ENCODE peak calls at places on chromosomes 13 and 19, in six cellular contexts. P, T, C, X, G and V are unnamed samples.

GRCh38 chr13:54078271-54078670 is 1049.7 kb downstream of the OLFM4 start:
- DNase-seq in P (no peak), T (no peak), C (no peak), X (no peak), G (no peak), V (no peak)

GRCh38 chr13:32587014-32587773 is 942 bp downstream of the PDS5B start:
- DNase-seq in P (peak; percentile 70), T (peak; percentile 53), C (peak; percentile 77), X (peak; percentile 78), G (no peak), V (peak; percentile 63)

GRCh38 chr19:56324425-56324824 is 9.8 kb upstream of the ZSCAN5A start:
- DNase-seq in P (no peak), T (no peak), C (no peak), X (no peak), G (no peak), V (no peak)

GRCh38 chr13:64369121-64369520 is 2861.0 kb downstream of the PCDH9 start:
- DNase-seq in P (peak; percentile 6), T (no peak), C (no peak), X (peak; percentile 47), G (no peak), V (no peak)

GRCh38 chr13:89862011-89862690 is 1485.3 kb upstream of the MIR17HG start:
- DNase-seq in P (no peak), T (no peak), C (no peak), X (no peak), G (no peak), V (no peak)

GRCh38 chr19:3366104-3366760 is at the start of gene NFIC:
- DNase-seq in P (peak; percentile 92), T (no peak), C (no peak), X (peak; percentile 92), G (peak; percentile 23), V (no peak)

GRCh38 chr13:94548382-94549240 is 47.3 kb downstream of the TGDS start:
- DNase-seq in P (peak; percentile 51), T (no peak), C (no peak), X (peak; percentile 25), G (no peak), V (peak; percentile 43)

GRCh38 chr19:40588110-40588854 is 11.6 kb downstream of the SHKBP1 start:
- DNase-seq in P (no peak), T (no peak), C (no peak), X (peak; percentile 44), G (no peak), V (no peak)

GRCh38 chr19:46321653-46322052 is 24.8 kb downstream of the HIF3A start:
- DNase-seq in P (no peak), T (no peak), C (no peak), X (no peak), G (no peak), V (no peak)

GRCh38 chr13:45055902-45056648 is 64.2 kb upstream of the GTF2F2 start:
- DNase-seq in P (peak; percentile 67), T (no peak), C (no peak), X (peak; percentile 78), G (no peak), V (no peak)

DNA sequence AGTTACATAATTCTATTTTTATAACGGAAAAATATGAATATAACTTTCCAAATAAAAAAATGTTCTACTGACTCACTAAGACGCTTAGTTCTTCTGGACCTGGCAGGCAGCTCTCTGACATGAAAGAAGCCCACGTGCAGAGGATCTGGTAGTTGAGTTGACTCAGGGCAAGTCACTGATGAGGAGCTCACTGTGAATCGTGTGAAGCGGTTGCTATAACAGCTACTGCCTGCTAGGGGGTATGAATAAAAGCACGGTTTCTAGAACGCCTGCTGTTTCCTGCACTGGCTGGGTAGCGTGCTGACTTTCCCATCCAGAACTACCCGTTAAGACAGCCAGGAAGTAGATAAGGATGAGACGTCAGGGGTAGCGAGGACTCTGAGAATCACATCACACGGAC is 54.7 kb upstream of the WASF3 start:
- DNase-seq in P (peak; percentile 67), T (no peak), C (no peak), X (peak; percentile 64), G (no peak), V (peak; percentile 31)
- TF ChIP-seq CTCF in P (peak; percentile 37), T (peak; percentile 17), C (no peak), X (peak; percentile 11), G (no peak), V (no peak)

GRCh38 chr19:902093-902370 is 8.7 kb downstream of the RNU6-9 start:
- DNase-seq in P (no peak), T (no peak), C (no peak), X (no peak), G (no peak), V (no peak)
- TF ChIP-seq CTCF in P (no peak), T (no peak), C (no peak), X (no peak), G (no peak), V (no peak)

GRCh38 chr19:35299523-35300339 is 7.8 kb downstream of the MAG start:
- DNase-seq in P (no peak), T (no peak), C (peak; percentile 45), X (no peak), G (no peak), V (no peak)
- TF ChIP-seq CTCF in P (no peak), T (no peak), C (no peak), X (no peak), G (no peak), V (no peak)

DNA sequence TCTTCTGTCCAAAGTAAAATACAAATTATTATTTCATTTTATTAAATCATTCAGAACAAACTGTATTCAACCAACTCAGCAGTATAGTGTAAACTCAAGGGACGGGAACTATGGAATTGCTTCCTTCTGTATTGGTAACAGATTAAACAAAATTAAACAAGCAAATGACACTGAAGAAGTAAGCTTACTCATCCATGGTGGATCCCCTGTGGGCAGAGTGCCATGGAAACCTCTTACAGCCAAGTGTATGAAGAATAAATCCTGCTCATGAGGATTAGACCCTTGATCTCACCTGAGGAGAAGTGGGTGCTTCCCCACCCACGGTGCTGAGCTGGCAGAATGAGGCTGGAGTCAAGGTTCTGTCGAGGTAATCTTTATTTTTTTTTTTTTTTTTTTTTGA is 18.0 kb upstream of the RFXAP start:
- DNase-seq in P (no peak), T (no peak), C (no peak), X (no peak), G (no peak), V (no peak)
- TF ChIP-seq CTCF in P (no peak), T (no peak), C (no peak), X (no peak), G (no peak), V (no peak)

GRCh38 chr19:42023121-42023942 is 29.3 kb upstream of the ATP1A3 start:
- DNase-seq in P (peak; percentile 10), T (no peak), C (peak; percentile 35), X (peak; percentile 37), G (no peak), V (peak; percentile 55)
- TF ChIP-seq CTCF in P (peak; percentile 54), T (peak; percentile 43), C (peak; percentile 31), X (peak; percentile 42), G (peak; percentile 40), V (peak; percentile 51)

GRCh38 chr13:20326809-20327208 is 94.7 kb upstream of the GJB6 start:
- DNase-seq in P (no peak), T (no peak), C (no peak), X (no peak), G (no peak), V (no peak)

GRCh38 chr13:20332361-20333096 is 100.4 kb upstream of the GJB6 start:
- DNase-seq in P (peak; percentile 52), T (no peak), C (no peak), X (peak; percentile 32), G (no peak), V (no peak)

GRCh38 chr13:20334309-20334708 is 102.2 kb upstream of the GJB6 start:
- DNase-seq in P (no peak), T (no peak), C (no peak), X (no peak), G (no peak), V (no peak)

GRCh38 chr13:20331949-20332348 is 99.8 kb upstream of the GJB6 start:
- DNase-seq in P (no peak), T (no peak), C (no peak), X (no peak), G (no peak), V (no peak)

DNA sequence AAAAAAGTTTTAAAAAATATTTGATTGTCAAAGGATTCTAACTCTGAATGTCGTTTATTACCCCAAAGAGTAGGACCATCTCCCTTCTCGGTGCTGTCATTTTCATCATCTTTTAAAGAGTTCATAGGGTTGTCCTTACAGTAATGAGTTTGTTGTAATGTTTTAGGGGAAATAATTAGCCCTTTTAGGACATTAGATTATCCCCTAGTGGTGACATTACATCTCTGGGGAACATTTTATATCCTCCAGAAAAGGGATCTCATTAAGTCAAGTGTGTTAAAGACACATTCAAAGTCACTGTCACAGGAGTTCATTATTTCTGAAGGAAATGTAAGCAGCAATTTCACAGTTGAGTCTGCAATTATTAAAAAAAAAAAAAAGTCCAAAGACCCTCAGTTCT is 99.3 kb upstream of the GJB6 start:
- DNase-seq in P (no peak), T (no peak), C (no peak), X (peak; percentile 8), G (no peak), V (no peak)
- TF ChIP-seq CTCF in P (no peak), T (peak; percentile 5), C (no peak), X (no peak), G (no peak), V (no peak)

DNA sequence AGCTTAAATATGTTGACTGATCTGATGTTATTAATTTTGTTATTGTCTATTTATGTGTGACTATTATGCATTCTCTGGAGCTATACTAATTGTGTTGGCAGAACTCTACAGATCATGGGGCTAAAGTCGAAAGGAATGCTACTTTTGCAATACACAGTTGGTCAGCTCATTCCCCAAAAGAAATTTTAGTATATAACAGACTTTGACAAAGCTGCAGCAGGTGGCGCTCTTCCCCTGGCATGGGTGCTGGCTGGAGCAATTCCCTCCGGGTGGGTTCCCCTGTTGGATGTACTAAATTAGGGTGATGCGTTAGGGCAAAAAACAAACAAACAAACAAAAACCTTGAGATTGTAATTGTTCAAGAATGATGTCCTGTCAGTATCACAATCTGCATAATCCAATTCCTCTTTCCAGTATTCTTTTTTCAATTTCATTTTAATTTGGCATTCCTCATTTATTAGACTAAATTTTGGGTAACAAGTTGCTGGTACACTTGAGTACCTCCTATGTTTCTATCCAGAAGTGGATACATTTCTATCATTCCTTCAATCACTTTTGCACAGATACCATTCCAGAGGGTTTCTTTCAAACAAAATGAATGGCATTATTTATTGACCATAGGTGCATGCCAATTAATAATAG is 322.8 kb upstream of the EDNRB start:
- DNase-seq in P (peak; percentile 44), T (peak; percentile 30), C (peak; percentile 69), X (peak; percentile 4), G (no peak), V (peak; percentile 66)
- TF ChIP-seq CTCF in P (peak; percentile 73), T (peak; percentile 86), C (peak; percentile 80), X (peak; percentile 51), G (peak; percentile 46), V (peak; percentile 75)

DNA sequence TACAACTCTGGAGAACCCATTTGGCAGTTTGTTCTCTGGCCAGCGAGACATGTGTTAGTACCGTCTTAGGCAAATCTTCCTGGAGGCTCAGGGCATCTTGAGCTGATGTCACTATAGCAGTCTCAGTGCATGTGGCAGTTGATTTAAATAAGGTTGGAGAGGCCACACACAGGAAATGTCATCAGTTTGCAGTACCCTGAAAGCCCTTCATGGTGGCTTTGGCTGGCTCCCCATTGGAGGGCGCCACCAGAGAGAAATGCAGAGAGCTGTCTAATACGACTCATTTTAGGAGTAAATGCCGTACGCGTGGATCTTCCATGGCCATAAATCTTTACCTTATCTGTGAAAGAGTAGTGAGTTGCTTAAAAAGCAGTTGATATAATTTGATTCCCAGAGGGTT is 163.1 kb downstream of the STK24 start:
- DNase-seq in P (no peak), T (no peak), C (no peak), X (no peak), G (no peak), V (no peak)
- TF ChIP-seq CTCF in P (no peak), T (no peak), C (no peak), X (no peak), G (no peak), V (no peak)